ENCODE peak calls at places on chromosomes 11 and 22, in eight cellular contexts. Q is AG04450, F is brain microvascular endothelial cell, U is AG10803, V is body of pancreas, R is lower lobe of right lung, K is heart right ventricle, W is heart left ventricle. O is an unnamed sample.

GRCh38 chr11:72624496-72625201 is 49.6 kb downstream of the PDE2A start:
- DNase-seq in Q (no peak), F (no peak), U (no peak), V (peak), R (no peak), K (peak), W (peak), O (peak)

GRCh38 chr11:19698493-19699292 is 13.9 kb upstream of the NAV2 start:
- DNase-seq in Q (peak), F (no peak), U (peak), V (no peak), R (no peak), K (peak), W (no peak), O (no peak)

GRCh38 chr22:43263645-43264514 is 76.9 kb upstream of the TTLL12 start:
- DNase-seq in Q (peak), F (peak), U (peak), V (peak), R (peak), K (peak), W (no peak), O (peak)

GRCh38 chr11:17979770-17980371 is 33.0 kb downstream of the SERGEF start:
- DNase-seq in Q (no peak), F (no peak), U (no peak), V (peak), R (no peak), K (no peak), W (no peak), O (peak)

GRCh38 chr22:45534339-45535192 is 31.9 kb downstream of the FBLN1 start:
- DNase-seq in Q (peak), F (no peak), U (peak), V (no peak), R (no peak), K (no peak), W (no peak), O (no peak)

GRCh38 chr11:2314525-2315394 is 12.9 kb downstream of the TSPAN32 start:
- DNase-seq in Q (peak), F (peak), U (peak), V (peak), R (peak), K (peak), W (peak), O (peak)

GRCh38 chr22:30238661-30239420 is 7.7 kb downstream of the LIF start:
- DNase-seq in Q (peak), F (peak), U (no peak), V (no peak), R (no peak), K (peak), W (no peak), O (no peak)

GRCh38 chr11:43632171-43632570 is 48.4 kb upstream of the HSD17B12 start:
- DNase-seq in Q (no peak), F (no peak), U (peak), V (no peak), R (no peak), K (no peak), W (no peak), O (no peak)

GRCh38 chr11:62004473-62004872 is 37.0 kb upstream of the FTH1 start:
- DNase-seq in Q (peak), F (peak), U (peak), V (no peak), R (no peak), K (no peak), W (no peak), O (no peak)

GRCh38 chr11:124799384-124800225 is 601 bp downstream of the MSANTD2 start:
- DNase-seq in Q (no peak), F (no peak), U (peak), V (peak), R (peak), K (peak), W (peak), O (peak)

GRCh38 chr11:35588627-35589026 is 29.6 kb upstream of the FJX1 start:
- DNase-seq in Q (no peak), F (peak), U (peak), V (no peak), R (no peak), K (no peak), W (no peak), O (no peak)

GRCh38 chr22:19325296-19325950 is 33.9 kb upstream of the CLTCL1 start:
- DNase-seq in Q (no peak), F (peak), U (peak), V (no peak), R (no peak), K (no peak), W (no peak), O (no peak)

GRCh38 chr11:124759268-124760204 is 2.6 kb downstream of the ESAM start:
- DNase-seq in Q (no peak), F (no peak), U (no peak), V (no peak), R (no peak), K (peak), W (peak), O (no peak)

GRCh38 chr11:132126973-132127900 is 756.8 kb downstream of the NTM start:
- DNase-seq in Q (peak), F (peak), U (peak), V (peak), R (no peak), K (peak), W (no peak), O (no peak)

GRCh38 chr22:19889951-19890350 is 35.3 kb upstream of the GNB1L start:
- DNase-seq in Q (no peak), F (no peak), U (no peak), V (no peak), R (no peak), K (no peak), W (peak), O (no peak)

GRCh38 chr11:122851366-122852011 is 13.2 kb downstream of the CRTAM start:
- DNase-seq in Q (no peak), F (no peak), U (no peak), V (no peak), R (no peak), K (no peak), W (no peak), O (no peak)

GRCh38 chr11:59247535-59248227 is 35.0 kb upstream of the MPEG1 start:
- DNase-seq in Q (no peak), F (no peak), U (peak), V (no peak), R (peak), K (peak), W (no peak), O (no peak)

GRCh38 chr11:128939591-128939990 is 3.1 kb downstream of the TP53AIP1 start:
- DNase-seq in Q (no peak), F (no peak), U (no peak), V (no peak), R (no peak), K (no peak), W (no peak), O (no peak)

GRCh38 chr11:128213461-128213860 is 373.9 kb downstream of the ETS1 start:
- DNase-seq in Q (no peak), F (no peak), U (no peak), V (no peak), R (no peak), K (no peak), W (no peak), O (no peak)

GRCh38 chr11:91691872-91692271 is 532.7 kb upstream of the FAT3 start:
- DNase-seq in Q (no peak), F (no peak), U (no peak), V (no peak), R (no peak), K (no peak), W (no peak), O (no peak)

GRCh38 chr11:2721163-2721935 is 21.6 kb upstream of the KCNQ1OT1 start:
- DNase-seq in Q (no peak), F (no peak), U (no peak), V (no peak), R (no peak), K (no peak), W (no peak), O (no peak)

DNA sequence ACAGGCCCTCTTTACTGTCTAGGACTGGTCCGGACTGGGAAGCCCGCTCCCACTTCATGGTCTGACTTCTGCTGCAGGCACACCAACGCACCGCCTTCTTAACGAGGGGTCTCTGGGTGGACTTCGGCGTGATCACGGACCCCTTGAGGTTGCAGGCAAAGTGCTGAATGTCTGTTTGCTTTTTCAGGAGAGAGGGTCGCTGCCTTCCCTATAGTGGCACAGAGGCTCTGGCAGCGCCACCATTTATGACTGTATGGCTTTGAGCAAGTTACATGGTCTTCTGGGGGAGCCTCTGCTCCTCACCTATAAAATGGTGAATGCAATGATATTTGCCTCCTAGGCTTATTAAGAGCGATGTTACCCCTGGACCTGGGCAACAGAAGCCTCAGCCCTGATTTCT is 1.4 kb upstream of the SCN4B start:
- DNase-seq in Q (no peak), F (no peak), U (no peak), V (no peak), R (no peak), K (no peak), W (peak), O (no peak)
- H3K4me3 ChIP-seq in Q (no peak), F (no peak), U (no peak), V (no peak), R (no peak), K (no peak), W (no peak), O (no peak)

GRCh38 chr11:86174101-86175046 is 70.2 kb upstream of the EED start:
- DNase-seq in Q (peak), F (peak), U (peak), V (peak), R (no peak), K (peak), W (peak), O (peak)
- H3K4me3 ChIP-seq in Q (no peak), F (no peak), U (no peak), V (no peak), R (no peak), K (no peak), W (no peak), O (no peak)

DNA sequence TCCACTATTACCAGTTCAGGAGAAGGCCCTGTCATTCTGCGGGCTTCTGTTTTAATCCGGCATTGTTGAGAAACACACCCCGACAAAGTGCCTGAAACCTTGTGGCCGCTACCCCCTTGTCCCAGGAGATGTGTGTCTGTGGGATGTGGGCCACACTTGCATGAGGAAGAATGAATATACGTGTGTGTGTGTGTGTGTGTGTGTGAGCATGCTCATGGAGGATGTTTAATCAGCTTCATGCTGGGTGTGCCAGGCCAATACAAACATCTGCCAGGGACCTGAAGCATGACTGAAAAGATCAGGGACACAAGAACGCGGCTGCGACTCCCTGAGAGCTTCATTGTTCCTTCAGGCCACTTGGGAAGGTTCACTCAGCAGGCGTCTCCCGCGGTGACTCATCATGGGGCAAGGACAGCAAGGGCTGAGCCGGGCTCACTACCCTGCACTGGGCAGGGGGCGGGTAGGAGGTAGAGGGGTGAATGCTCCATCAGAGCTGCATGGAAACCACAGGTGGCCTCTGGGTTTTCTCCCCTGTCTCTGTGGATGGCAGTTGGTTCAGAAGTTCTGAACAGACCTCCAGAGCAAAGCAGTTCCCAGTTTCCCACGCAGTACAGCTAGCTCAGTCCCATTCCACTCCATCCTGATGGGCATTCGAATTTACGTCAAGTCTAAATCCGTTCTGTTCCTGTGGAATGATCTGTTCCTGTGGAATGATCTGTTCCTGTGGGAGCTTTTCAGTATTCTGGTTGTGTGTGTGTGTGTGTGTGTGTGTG is 7.0 kb upstream of the MALAT1 start:
- DNase-seq in Q (no peak), F (peak), U (peak), V (peak), R (peak), K (peak), W (peak), O (no peak)
- H3K4me3 ChIP-seq in Q (no peak), F (no peak), U (peak), V (no peak), R (no peak), K (no peak), W (no peak), O (no peak)

GRCh38 chr11:133331031-133331430 is 201.3 kb downstream of the OPCML start:
- DNase-seq in Q (no peak), F (no peak), U (no peak), V (no peak), R (no peak), K (no peak), W (no peak), O (no peak)
- H3K4me3 ChIP-seq in Q (no peak), F (no peak), U (no peak), V (no peak), R (no peak), K (no peak), W (no peak), O (no peak)

GRCh38 chr11:16745950-16746349 is 7.5 kb downstream of the C11orf58 start:
- DNase-seq in Q (no peak), F (no peak), U (no peak), V (no peak), R (no peak), K (no peak), W (no peak), O (no peak)

GRCh38 chr11:16744128-16744725 is 5.8 kb downstream of the C11orf58 start:
- DNase-seq in Q (no peak), F (no peak), U (no peak), V (no peak), R (no peak), K (no peak), W (no peak), O (no peak)

GRCh38 chr11:16741473-16741872 is 3.0 kb downstream of the C11orf58 start:
- DNase-seq in Q (no peak), F (no peak), U (no peak), V (peak), R (no peak), K (no peak), W (no peak), O (no peak)

GRCh38 chr11:16739326-16739875 is 954 bp downstream of the C11orf58 start:
- DNase-seq in Q (no peak), F (peak), U (peak), V (no peak), R (no peak), K (no peak), W (no peak), O (no peak)

DNA sequence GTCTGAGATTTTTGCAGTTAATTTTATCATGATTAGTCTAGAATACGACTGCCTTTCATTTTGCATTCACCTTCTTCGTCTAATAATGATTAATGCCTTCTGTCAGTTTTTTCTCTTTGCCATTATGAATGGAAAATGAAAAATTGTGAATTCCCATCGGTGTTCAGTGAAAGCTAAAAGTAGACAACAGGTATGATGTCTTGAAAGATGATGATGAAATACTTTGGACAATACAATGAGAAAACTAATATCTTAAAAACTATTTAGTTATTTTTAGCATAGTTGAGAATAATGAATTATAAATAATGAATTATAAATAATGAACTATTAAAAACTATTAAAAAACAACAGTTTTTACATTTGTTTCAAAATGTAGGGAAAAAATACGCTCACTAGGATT is 5.0 kb downstream of the C11orf58 start:
- DNase-seq in Q (no peak), F (no peak), U (no peak), V (no peak), R (no peak), K (no peak), W (no peak), O (no peak)
- H3K4me3 ChIP-seq in Q (no peak), F (no peak), U (no peak), V (no peak), R (no peak), K (no peak), W (no peak), O (no peak)

GRCh38 chr22:50059185-50059880 is 1.2 kb upstream of the TTLL8 start:
- DNase-seq in Q (no peak), F (peak), U (peak), V (no peak), R (no peak), K (no peak), W (no peak), O (no peak)

GRCh38 chr22:50059881-50060262 is 1.8 kb upstream of the TTLL8 start:
- DNase-seq in Q (no peak), F (no peak), U (no peak), V (no peak), R (no peak), K (no peak), W (no peak), O (no peak)

GRCh38 chr22:50057292-50057867 is 718 bp downstream of the TTLL8 start:
- DNase-seq in Q (no peak), F (no peak), U (no peak), V (no peak), R (no peak), K (no peak), W (no peak), O (no peak)

GRCh38 chr22:50057868-50058311 is at the start of gene TTLL8:
- DNase-seq in Q (no peak), F (no peak), U (no peak), V (no peak), R (no peak), K (no peak), W (no peak), O (no peak)

DNA sequence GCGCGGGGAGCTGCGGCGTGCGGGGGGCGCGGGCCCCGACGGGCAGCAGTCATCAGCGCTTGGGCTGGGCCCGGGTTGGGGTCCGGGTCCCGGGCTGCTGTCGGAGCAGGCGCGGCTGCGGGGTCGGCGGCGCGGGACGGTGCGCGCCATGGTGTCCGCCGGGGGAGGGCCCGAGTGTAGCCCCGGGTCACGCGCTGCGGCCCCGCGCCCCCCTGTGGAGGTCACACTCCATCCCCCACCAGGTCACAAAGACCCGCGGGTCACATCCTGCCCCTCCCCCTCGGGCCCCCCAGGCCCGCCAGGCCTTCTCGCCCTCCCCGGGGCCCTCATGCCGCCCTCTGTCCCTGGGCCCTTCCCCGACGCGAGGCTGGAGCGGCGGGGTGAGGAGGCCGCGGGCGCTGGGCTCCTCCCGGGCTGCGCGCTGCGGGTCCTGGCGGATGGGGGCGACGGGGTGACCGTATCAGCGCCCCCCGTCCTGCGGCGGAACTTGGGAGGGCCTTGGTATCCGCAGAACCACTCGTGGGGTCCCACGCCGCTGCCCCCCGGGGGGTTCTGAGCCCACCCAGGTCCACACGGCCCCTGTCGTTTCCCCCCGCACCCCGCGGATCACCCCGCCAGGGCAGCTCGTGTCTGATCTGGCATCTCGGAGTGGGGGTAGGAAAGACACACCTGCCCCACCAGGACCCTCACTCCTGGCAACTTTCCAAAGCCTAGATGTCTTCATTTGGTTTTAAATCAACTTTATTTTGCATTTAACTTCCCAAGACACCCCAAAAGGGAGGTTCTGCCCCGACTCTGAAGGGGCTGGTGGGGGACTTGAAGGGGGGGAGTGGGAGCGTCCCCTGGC is 463 bp upstream of the TTLL8 start:
- DNase-seq in Q (no peak), F (no peak), U (no peak), V (no peak), R (no peak), K (no peak), W (no peak), O (no peak)
- H3K4me3 ChIP-seq in Q (no peak), F (no peak), U (no peak), V (no peak), R (peak), K (no peak), W (no peak), O (peak)

DNA sequence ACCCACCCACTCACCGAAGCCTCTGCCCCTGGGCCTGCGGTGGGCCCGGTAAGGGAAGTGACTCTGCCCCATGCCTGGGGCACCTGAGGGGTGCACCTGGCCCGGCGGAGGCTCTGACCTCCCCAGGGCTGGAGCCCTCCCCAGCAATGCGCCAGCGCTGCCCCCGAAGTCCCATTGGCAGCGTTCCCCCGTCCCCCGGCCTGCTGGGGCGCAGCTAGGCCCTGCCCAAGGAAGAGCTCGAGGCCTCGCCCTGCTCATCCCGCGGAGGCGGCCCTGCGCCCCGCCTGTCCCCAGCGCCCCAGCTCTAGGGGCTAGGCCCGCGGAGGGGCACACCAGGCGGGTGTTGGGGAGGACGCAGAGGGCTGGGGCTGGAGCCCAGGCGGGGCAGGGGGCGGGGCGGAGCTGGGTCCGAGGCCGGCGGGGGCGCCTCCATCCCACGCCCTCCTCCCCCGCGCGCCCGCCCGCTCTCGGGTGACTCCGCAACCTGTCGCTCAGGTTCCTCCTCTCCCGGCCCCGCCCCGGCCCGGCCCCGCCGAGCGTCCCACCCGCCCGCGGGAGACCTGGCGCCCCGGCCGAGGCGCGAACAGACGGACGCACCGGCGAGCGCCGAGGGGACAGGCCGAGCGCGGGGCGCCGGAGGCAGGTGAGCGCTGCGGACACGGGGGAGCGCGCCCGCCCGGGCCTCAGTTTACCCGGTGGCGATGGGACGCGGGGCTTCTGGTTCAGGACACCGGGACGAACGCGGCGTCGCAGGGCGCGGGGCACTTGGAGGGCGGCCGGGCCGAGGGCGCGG is at the start of gene EPS8L2:
- DNase-seq in Q (no peak), F (no peak), U (no peak), V (peak), R (peak), K (no peak), W (peak), O (peak)
- H3K4me3 ChIP-seq in Q (peak), F (peak), U (peak), V (peak), R (peak), K (peak), W (peak), O (peak)